ENCODE peak calls at places on chromosomes 13 and 19, in nine cellular contexts. W is pancreas; J is breast epithelium; C is small intestine; Y is prostate gland; G is heart right ventricle; U is CD4-positive, alpha-beta memory T cell; P is neural progenitor cell; A is colonic mucosa. X is an unnamed sample.
A peak's percentile ranks its signal among the peaks of the same experiment; 100 is the strongest.

GRCh38 chr13:81304121-81304659 is 963.3 kb upstream of the SPRY2 start:
- DNase-seq in W (no peak), J (no peak), C (no peak), Y (no peak), G (no peak), U (no peak), P (no peak), A (no peak), X (no peak)

GRCh38 chr13:103976371-103976770 is 910.2 kb upstream of the SLC10A2 start:
- DNase-seq in W (no peak), J (no peak), C (peak; percentile 10), Y (no peak), G (no peak), U (no peak), P (no peak), A (no peak), X (no peak)

GRCh38 chr13:109630281-109630680 is 156.1 kb downstream of the IRS2 start:
- DNase-seq in W (no peak), J (no peak), C (no peak), Y (no peak), G (no peak), U (no peak), P (no peak), A (no peak), X (no peak)

GRCh38 chr13:99484405-99484981 is 16.8 kb upstream of the TM9SF2 start:
- DNase-seq in W (no peak), J (no peak), C (peak; percentile 31), Y (no peak), G (no peak), U (peak; percentile 20), P (no peak), A (no peak), X (no peak)

GRCh38 chr13:100625447-100625846 is 36.9 kb upstream of the GGACT start:
- DNase-seq in W (no peak), J (no peak), C (no peak), Y (no peak), G (no peak), U (no peak), P (no peak), A (no peak), X (no peak)

GRCh38 chr13:112219753-112220152 is 152.8 kb downstream of the SOX1 start:
- DNase-seq in W (no peak), J (no peak), C (no peak), Y (no peak), G (no peak), U (no peak), P (no peak), A (no peak), X (no peak)

GRCh38 chr13:30422056-30422914 is at the start of gene UBE2L5:
- DNase-seq in W (peak; percentile 81), J (peak; percentile 78), C (peak; percentile 73), Y (peak; percentile 82), G (peak; percentile 73), U (peak; percentile 75), P (peak; percentile 92), A (peak; percentile 73), X (no peak)

GRCh38 chr13:97341135-97341534 is 92.8 kb upstream of the RAP2A start:
- DNase-seq in W (no peak), J (no peak), C (no peak), Y (no peak), G (no peak), U (no peak), P (no peak), A (no peak), X (no peak)

GRCh38 chr13:91105270-91105669 is 242.2 kb upstream of the MIR17HG start:
- DNase-seq in W (no peak), J (no peak), C (no peak), Y (no peak), G (no peak), U (no peak), P (no peak), A (no peak), X (no peak)

GRCh38 chr19:45528149-45528743 is 21.0 kb downstream of the VASP start:
- DNase-seq in W (peak; percentile 34), J (peak; percentile 50), C (peak; percentile 66), Y (peak; percentile 44), G (no peak), U (no peak), P (peak; percentile 73), A (no peak), X (no peak)

GRCh38 chr13:92716749-92717148 is 509.9 kb upstream of the GPC6 start:
- DNase-seq in W (no peak), J (no peak), C (no peak), Y (no peak), G (no peak), U (no peak), P (no peak), A (no peak), X (no peak)

GRCh38 chr13:48908381-48909087 is 67.2 kb upstream of the FNDC3A start:
- DNase-seq in W (no peak), J (no peak), C (no peak), Y (no peak), G (no peak), U (no peak), P (no peak), A (no peak), X (no peak)

GRCh38 chr19:45125975-45126493 is 33.1 kb downstream of the PPP1R37 start:
- DNase-seq in W (peak; percentile 57), J (peak; percentile 53), C (peak; percentile 79), Y (peak; percentile 60), G (peak; percentile 28), U (peak; percentile 50), P (peak; percentile 76), A (peak; percentile 84), X (peak; percentile 22)

GRCh38 chr19:55482128-55482961 is 2.6 kb upstream of the NAT14 start:
- DNase-seq in W (no peak), J (no peak), C (no peak), Y (no peak), G (no peak), U (no peak), P (no peak), A (no peak), X (no peak)

GRCh38 chr13:87259479-87260083 is 411.6 kb upstream of the SLITRK5 start:
- DNase-seq in W (no peak), J (no peak), C (no peak), Y (no peak), G (no peak), U (no peak), P (peak; percentile 61), A (no peak), X (no peak)

GRCh38 chr19:49349567-49349966 is 12.6 kb downstream of the TEAD2 start:
- DNase-seq in W (no peak), J (no peak), C (no peak), Y (no peak), G (no peak), U (no peak), P (no peak), A (no peak), X (no peak)

GRCh38 chr19:51181913-51182419 is 39.9 kb downstream of the SIGLEC7 start:
- DNase-seq in W (no peak), J (no peak), C (no peak), Y (no peak), G (no peak), U (no peak), P (peak; percentile 53), A (no peak), X (no peak)

GRCh38 chr13:60226507-60226906 is 62.8 kb upstream of the DIAPH3 start:
- DNase-seq in W (no peak), J (no peak), C (peak; percentile 36), Y (no peak), G (no peak), U (no peak), P (peak; percentile 69), A (no peak), X (no peak)

GRCh38 chr13:55517312-55517711 is 1623.4 kb upstream of the PRR20A start:
- DNase-seq in W (no peak), J (no peak), C (no peak), Y (no peak), G (no peak), U (no peak), P (peak; percentile 28), A (no peak), X (no peak)

GRCh38 chr13:25581351-25581750 is 209.6 kb downstream of the ATP8A2 start:
- DNase-seq in W (no peak), J (no peak), C (no peak), Y (no peak), G (no peak), U (no peak), P (no peak), A (no peak), X (no peak)

DNA sequence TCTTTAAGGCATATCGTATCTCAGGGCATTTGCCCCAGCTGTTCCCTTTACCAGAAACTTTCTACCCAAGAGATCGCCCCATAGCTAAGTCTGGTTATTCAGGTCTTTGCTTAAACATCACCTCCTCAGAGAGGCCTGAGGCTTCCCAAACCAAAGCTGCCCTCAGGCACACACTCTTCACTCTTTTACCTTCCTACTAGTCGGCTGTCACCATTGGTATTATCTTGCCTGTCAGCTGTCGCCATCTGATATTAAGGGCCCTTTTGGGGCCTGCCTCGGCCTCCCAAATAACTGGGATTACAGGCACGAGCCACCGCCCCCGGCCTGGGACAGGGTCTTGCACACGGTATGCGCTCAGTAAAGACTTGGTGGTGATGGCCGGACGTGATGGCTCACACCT is 1.0 kb downstream of the GADD45GIP1 start:
- DNase-seq in W (no peak), J (no peak), C (no peak), Y (no peak), G (no peak), U (no peak), P (no peak), A (no peak), X (no peak)
- H3K27ac ChIP-seq in W (peak overlapping the region; percentile 88), J (peak overlapping the region; percentile 90), C (peak overlapping the region; percentile 88), Y (peak overlapping the region; percentile 95), G (peak overlapping the region; percentile 94), U (peak overlapping the region; percentile 78), P (no peak overlapping the region), A (peak overlapping the region; percentile 83), X (peak overlapping the region; percentile 58)

GRCh38 chr19:39150807-39151206 is 25.2 kb downstream of the PAK4 start:
- DNase-seq in W (no peak), J (no peak), C (no peak), Y (no peak), G (no peak), U (no peak), P (no peak), A (no peak), X (no peak)
- H3K27ac ChIP-seq in W (no peak overlapping the region), J (no peak overlapping the region), C (no peak overlapping the region), Y (no peak overlapping the region), G (no peak overlapping the region), U (no peak overlapping the region), P (no peak overlapping the region), A (no peak overlapping the region), X (no peak overlapping the region)

GRCh38 chr19:10406191-10406590 is 2.8 kb upstream of the CDC37 start:
- DNase-seq in W (no peak), J (no peak), C (no peak), Y (no peak), G (no peak), U (no peak), P (no peak), A (no peak), X (no peak)
- H3K27ac ChIP-seq in W (no peak overlapping the region), J (no peak overlapping the region), C (no peak overlapping the region), Y (no peak overlapping the region), G (no peak overlapping the region), U (peak overlapping the region; percentile 92), P (no peak overlapping the region), A (no peak overlapping the region), X (no peak overlapping the region)

DNA sequence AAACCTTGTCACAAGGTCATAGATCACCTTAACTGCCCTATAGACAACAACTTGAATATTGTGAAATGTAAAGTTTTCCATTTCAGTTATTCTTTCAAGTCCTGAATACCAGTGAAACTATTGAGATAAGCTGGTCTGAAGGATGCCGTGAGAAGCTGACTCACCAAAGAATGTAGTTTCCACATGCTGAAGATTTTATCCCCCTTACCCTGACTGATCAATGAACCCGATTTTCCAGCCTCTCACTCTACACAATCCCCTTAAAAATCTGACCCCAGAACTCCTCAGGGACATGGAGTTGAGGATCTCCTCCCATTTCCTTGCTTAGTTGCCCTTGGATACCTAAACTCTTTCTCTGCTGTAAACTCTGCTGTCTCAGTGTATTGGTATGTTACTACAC is 67.5 kb downstream of the POSTN start:
- DNase-seq in W (no peak), J (no peak), C (no peak), Y (no peak), G (no peak), U (no peak), P (no peak), A (no peak), X (no peak)
- H3K27ac ChIP-seq in W (no peak overlapping the region), J (no peak overlapping the region), C (no peak overlapping the region), Y (no peak overlapping the region), G (no peak overlapping the region), U (no peak overlapping the region), P (no peak overlapping the region), A (no peak overlapping the region), X (no peak overlapping the region)